ENCODE peak calls at places on chromosomes 7 and 10, in seven cellular contexts. Y, O, F, M, R, W and G are unnamed samples.

GRCh38 chr10:132383751-132384181 is 13.2 kb upstream of the PWWP2B start:
- DNase-seq in Y (no peak), O (no peak), F (no peak), M (no peak), R (no peak), W (peak; percentile 71), G (peak; percentile 38)

GRCh38 chr7:101121996-101122932 is 4.6 kb upstream of the SERPINE1 start:
- DNase-seq in Y (peak; percentile 89), O (no peak), F (no peak), M (no peak), R (peak; percentile 40), W (no peak), G (peak; percentile 83)

GRCh38 chr7:75915416-75916156 is 631 bp downstream of the POR start:
- DNase-seq in Y (no peak), O (no peak), F (peak; percentile 31), M (no peak), R (peak; percentile 38), W (no peak), G (no peak)

GRCh38 chr10:77943086-77943901 is 16.7 kb upstream of the DLG5 start:
- DNase-seq in Y (peak; percentile 54), O (no peak), F (no peak), M (no peak), R (no peak), W (no peak), G (peak; percentile 67)

GRCh38 chr7:102284399-102284798 is 2.3 kb upstream of the SH2B2 start:
- DNase-seq in Y (no peak), O (no peak), F (no peak), M (no peak), R (no peak), W (no peak), G (no peak)

GRCh38 chr7:151053091-151053490 is 4.6 kb downstream of the CDK5 start:
- DNase-seq in Y (no peak), O (no peak), F (peak; percentile 57), M (no peak), R (no peak), W (no peak), G (no peak)

GRCh38 chr10:8520382-8520781 is 465.9 kb downstream of the GATA3 start:
- DNase-seq in Y (no peak), O (no peak), F (no peak), M (no peak), R (no peak), W (no peak), G (no peak)

GRCh38 chr7:108014747-108015682 is 12.1 kb upstream of the LAMB1 start:
- DNase-seq in Y (peak; percentile 85), O (no peak), F (no peak), M (peak; percentile 34), R (no peak), W (no peak), G (no peak)

GRCh38 chr10:119401671-119402395 is 140.7 kb downstream of the RGS10 start:
- DNase-seq in Y (peak; percentile 89), O (no peak), F (peak; percentile 41), M (peak; percentile 94), R (peak; percentile 50), W (no peak), G (peak; percentile 87)

GRCh38 chr7:95470452-95470851 is 15.3 kb upstream of the ASB4 start:
- DNase-seq in Y (peak; percentile 41), O (no peak), F (no peak), M (no peak), R (no peak), W (no peak), G (no peak)

GRCh38 chr7:72706521-72706920 is 121.5 kb downstream of the TYW1B start:
- DNase-seq in Y (no peak), O (no peak), F (no peak), M (no peak), R (no peak), W (no peak), G (no peak)

GRCh38 chr10:10826125-10826524 is 191.5 kb upstream of the CELF2 start:
- DNase-seq in Y (no peak), O (no peak), F (no peak), M (no peak), R (no peak), W (no peak), G (no peak)

GRCh38 chr7:70602135-70602534 is 529.8 kb upstream of the GALNT17 start:
- DNase-seq in Y (no peak), O (no peak), F (no peak), M (no peak), R (no peak), W (no peak), G (no peak)

GRCh38 chr7:134527979-134528371 is 608 bp downstream of the AKR1B10 start:
- DNase-seq in Y (no peak), O (no peak), F (no peak), M (no peak), R (no peak), W (no peak), G (no peak)

GRCh38 chr10:48390933-48391845 is 84.7 kb downstream of the MAPK8 start:
- DNase-seq in Y (no peak), O (peak; percentile 24), F (peak; percentile 18), M (no peak), R (no peak), W (no peak), G (no peak)

GRCh38 chr10:87700031-87700796 is 40.5 kb downstream of the PAPSS2 start:
- DNase-seq in Y (no peak), O (no peak), F (no peak), M (no peak), R (no peak), W (no peak), G (no peak)

GRCh38 chr7:112414855-112415490 is 35.3 kb upstream of the IFRD1 start:
- DNase-seq in Y (peak; percentile 68), O (no peak), F (peak; percentile 76), M (no peak), R (no peak), W (no peak), G (no peak)

GRCh38 chr10:88525371-88526079 is 57.6 kb downstream of the RNLS start:
- DNase-seq in Y (peak; percentile 8), O (no peak), F (no peak), M (no peak), R (peak; percentile 75), W (no peak), G (no peak)

GRCh38 chr7:116122972-116123595 is 87.3 kb upstream of the TES start:
- DNase-seq in Y (peak; percentile 5), O (no peak), F (no peak), M (no peak), R (no peak), W (no peak), G (no peak)

GRCh38 chr10:5960070-5960972 is 17.0 kb downstream of the IL15RA start:
- DNase-seq in Y (no peak), O (no peak), F (peak; percentile 46), M (no peak), R (no peak), W (no peak), G (peak; percentile 49)

GRCh38 chr7:91826377-91826776 is 54.1 kb downstream of the MTERF1 start:
- DNase-seq in Y (no peak), O (no peak), F (no peak), M (no peak), R (no peak), W (no peak), G (no peak)

GRCh38 chr7:112225006-112225405 is 18.5 kb downstream of the ZNF277 start:
- DNase-seq in Y (no peak), O (no peak), F (no peak), M (no peak), R (no peak), W (no peak), G (no peak)

GRCh38 chr10:43665054-43665453 is 16.4 kb upstream of the ZNF32 start:
- DNase-seq in Y (no peak), O (no peak), F (no peak), M (no peak), R (no peak), W (no peak), G (no peak)

GRCh38 chr10:43666551-43666950 is 17.9 kb upstream of the ZNF32 start:
- DNase-seq in Y (no peak), O (no peak), F (no peak), M (no peak), R (no peak), W (peak; percentile 49), G (no peak)

GRCh38 chr10:43671659-43672555 is 23.2 kb upstream of the ZNF32 start:
- DNase-seq in Y (peak; percentile 80), O (no peak), F (peak; percentile 86), M (no peak), R (peak; percentile 60), W (no peak), G (no peak)

GRCh38 chr10:43667317-43667731 is 18.6 kb upstream of the ZNF32 start:
- DNase-seq in Y (peak; percentile 55), O (no peak), F (peak; percentile 53), M (no peak), R (no peak), W (peak; percentile 78), G (no peak)

GRCh38 chr10:43667736-43668371 is 19.2 kb upstream of the ZNF32 start:
- DNase-seq in Y (no peak), O (no peak), F (no peak), M (no peak), R (no peak), W (peak; percentile 82), G (no peak)
- TF ChIP-seq EP300 in Y (no peak), O (no peak), F (no peak), M (no peak), R (no peak), W (no peak), G (no peak)

DNA sequence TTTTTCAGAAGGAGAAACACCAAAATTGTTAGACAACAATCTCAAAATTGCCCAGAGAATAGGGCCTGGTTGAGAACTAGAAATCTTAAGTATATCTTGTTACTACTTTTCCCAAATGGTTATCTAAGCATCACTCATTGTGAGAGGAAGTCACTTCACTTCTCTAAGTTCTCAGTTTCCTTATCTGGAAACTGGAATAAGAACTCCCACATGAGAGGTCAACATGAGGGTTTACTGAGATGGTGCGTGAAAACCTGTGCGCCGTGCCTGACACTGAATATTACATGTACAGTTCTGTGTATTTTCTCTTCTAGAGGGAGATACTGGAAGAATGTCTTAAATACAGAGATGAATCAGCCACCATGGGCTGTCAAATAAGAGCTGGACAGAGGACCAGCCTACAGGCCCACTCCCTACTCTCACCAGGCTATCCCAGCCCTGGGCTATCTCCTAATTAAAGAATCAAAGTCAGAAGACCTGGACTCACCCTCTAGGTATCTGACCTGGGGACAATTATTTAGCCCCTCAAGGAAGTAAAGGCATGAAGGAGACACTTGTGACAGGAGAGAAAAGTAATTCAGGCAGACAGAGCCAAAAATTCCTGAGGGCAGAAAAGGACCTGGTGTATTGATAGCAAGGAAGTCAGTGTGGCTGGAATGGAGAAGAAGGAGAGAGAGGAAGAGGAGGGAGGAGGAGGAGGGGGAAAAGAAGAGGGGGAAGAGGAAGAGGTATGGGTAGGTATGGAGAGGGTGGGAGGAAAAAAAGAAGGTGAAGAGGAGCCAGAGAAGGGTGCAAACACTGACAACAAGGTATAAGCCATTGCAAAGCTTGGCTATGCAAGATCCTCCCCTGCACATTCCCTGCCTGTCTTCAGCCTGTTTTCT is 44.9 kb downstream of the CCDC71L start:
- DNase-seq in Y (no peak), O (no peak), F (no peak), M (no peak), R (no peak), W (no peak), G (no peak)
- H3K4me1 ChIP-seq in Y (no peaks in the 10 kb centered on the region), O (no peaks in the 10 kb centered on the region), F (peaks cover 14% of the 10 kb centered on the region), M (peaks cover 19% of the 10 kb centered on the region), R (no peaks in the 10 kb centered on the region), W (no peaks in the 10 kb centered on the region), G (no peaks in the 10 kb centered on the region)

GRCh38 chr7:40330408-40330807 is 195.6 kb downstream of the SUGCT start:
- DNase-seq in Y (no peak), O (no peak), F (no peak), M (no peak), R (no peak), W (no peak), G (no peak)
- TF ChIP-seq EP300 in Y (no peak), O (no peak), F (no peak), M (no peak), R (no peak), W (no peak), G (no peak)

GRCh38 chr10:12702215-12702614 is 299.3 kb downstream of the CCDC3 start:
- DNase-seq in Y (no peak), O (no peak), F (no peak), M (no peak), R (no peak), W (no peak), G (no peak)
- H3K4me1 ChIP-seq in Y (peaks cover 62% of the 10 kb centered on the region), O (no peaks in the 10 kb centered on the region), F (no peaks in the 10 kb centered on the region), M (peaks cover 83% of the 10 kb centered on the region), R (no peaks in the 10 kb centered on the region), W (peaks cover 7% of the 10 kb centered on the region), G (peaks cover 33% of the 10 kb centered on the region)